ENCODE peak calls at places on chromosomes 2 and 18, in nine cellular contexts. T, N, X, H, B, L, E, G and J are unnamed samples.

GRCh38 chr18:23531912-23532311 is 28.6 kb downstream of the RMC1 start:
- DNase-seq in E (no peak), X (no peak), G (no peak), N (no peak), H (no peak), B (no peak), T (no peak), L (no peak), J (no peak)

GRCh38 chr2:33371304-33372090 is 105.0 kb upstream of the RASGRP3 start:
- DNase-seq in T (no peak), E (no peak), N (no peak), L (no peak), B (no peak), G (no peak), X (no peak), H (no peak), J (no peak)

GRCh38 chr2:30763151-30763660 is 44.0 kb downstream of the CAPN13 start:
- DNase-seq in G (no peak), T (no peak), E (no peak), X (no peak), L (peak; percentile 73), H (no peak), B (peak; percentile 58), N (no peak), J (no peak)

GRCh38 chr2:201353116-201353515 is 4.0 kb downstream of the FLACC1 start:
- DNase-seq in B (no peak), G (no peak), N (no peak), T (no peak), L (no peak), E (no peak), X (no peak), H (no peak), J (no peak)

GRCh38 chr2:43542285-43542933 is 53.4 kb downstream of the THADA start:
- DNase-seq in X (no peak), T (no peak), N (peak; percentile 56), L (peak; percentile 52), B (no peak), E (no peak), G (peak; percentile 40), H (peak; percentile 27), J (peak; percentile 69)

GRCh38 chr2:173678186-173678585 is 287.0 kb downstream of the SP3 start:
- DNase-seq in N (no peak), E (no peak), G (no peak), B (no peak), X (no peak), H (no peak), L (no peak), T (no peak), J (no peak)

GRCh38 chr18:31197676-31198075 is 35.0 kb upstream of the DSC1 start:
- DNase-seq in H (no peak), E (no peak), B (no peak), N (peak; percentile 34), T (no peak), L (no peak), X (no peak), G (no peak), J (no peak)

GRCh38 chr2:217929757-217930707 is 72.8 kb downstream of the TNS1 start:
- DNase-seq in H (no peak), X (no peak), T (no peak), G (no peak), L (no peak), E (peak; percentile 81), B (no peak), N (peak; percentile 68), J (no peak)

GRCh38 chr2:16774980-16775963 is 109.6 kb upstream of the CYRIA start:
- DNase-seq in X (no peak), G (no peak), H (no peak), E (no peak), L (peak; percentile 21), T (no peak), B (no peak), N (peak; percentile 15), J (no peak)

GRCh38 chr2:23843051-23843976 is 83.6 kb downstream of the ATAD2B start:
- DNase-seq in E (no peak), B (no peak), T (no peak), H (peak; percentile 28), X (no peak), L (no peak), G (no peak), N (peak; percentile 63), J (no peak)

GRCh38 chr18:76994086-76994654 is 138.4 kb downstream of the MBP start:
- DNase-seq in H (no peak), L (no peak), E (no peak), G (no peak), T (no peak), X (no peak), B (no peak), N (no peak), J (no peak)

GRCh38 chr2:217837001-217837491 is 165.7 kb downstream of the TNS1 start:
- DNase-seq in N (peak; percentile 47), E (peak; percentile 79), X (no peak), G (no peak), T (peak; percentile 88), L (peak; percentile 75), H (peak; percentile 37), B (no peak), J (peak; percentile 16)

GRCh38 chr2:118834901-118835738 is 12.3 kb downstream of the EN1 start:
- DNase-seq in T (no peak), G (no peak), X (no peak), N (no peak), B (no peak), H (no peak), L (no peak), E (no peak), J (no peak)

GRCh38 chr2:101873543-101873942 is 118.2 kb upstream of the IL1R2 start:
- DNase-seq in L (peak; percentile 9), T (no peak), H (no peak), E (no peak), G (peak; percentile 13), N (no peak), B (no peak), X (no peak), J (peak; percentile 16)

GRCh38 chr2:192194065-192194865 is 468 bp downstream of the TMEFF2 start:
- DNase-seq in B (peak; percentile 16), N (no peak), E (no peak), L (peak; percentile 40), G (peak; percentile 31), X (no peak), H (no peak), T (peak; percentile 61), J (no peak)

GRCh38 chr2:209985879-209986278 is 16.6 kb upstream of the RPE start:
- DNase-seq in B (no peak), E (no peak), N (no peak), L (no peak), G (no peak), H (no peak), T (no peak), X (no peak), J (no peak)

GRCh38 chr2:71612581-71613520 is 159.5 kb downstream of the DYSF start:
- DNase-seq in G (no peak), B (no peak), L (no peak), H (no peak), N (no peak), E (peak; percentile 22), X (peak; percentile 6), T (peak; percentile 51), J (no peak)

GRCh38 chr2:224268441-224268840 is 133.5 kb downstream of the FAM124B start:
- DNase-seq in L (peak; percentile 83), T (no peak), G (no peak), X (no peak), E (no peak), N (peak; percentile 93), B (no peak), H (no peak), J (no peak)

GRCh38 chr18:67916142-67916541 is 399.6 kb upstream of the DSEL start:
- DNase-seq in H (no peak), G (no peak), X (no peak), T (no peak), B (no peak), L (peak; percentile 6), E (no peak), N (no peak), J (no peak)

GRCh38 chr2:27651056-27651455 is 12.4 kb downstream of the SUPT7L start:
- DNase-seq in X (no peak), N (peak; percentile 49), H (no peak), E (no peak), B (no peak), T (no peak), L (no peak), G (no peak), J (no peak)

GRCh38 chr2:47488870-47489584 is 86.1 kb downstream of the MSH2 start:
- DNase-seq in L (peak; percentile 79), X (no peak), N (peak; percentile 93), G (peak; percentile 67), E (no peak), B (no peak), H (peak; percentile 63), T (no peak), J (peak; percentile 57)

GRCh38 chr2:10064932-10065682 is 15.1 kb downstream of the CYS1 start:
- DNase-seq in X (no peak), L (no peak), T (no peak), H (no peak), B (no peak), N (no peak), G (no peak), E (no peak), J (no peak)

GRCh38 chr2:126527836-126528490 is 128.0 kb upstream of the GYPC start:
- DNase-seq in H (peak; percentile 4), L (peak; percentile 47), N (peak; percentile 38), G (peak; percentile 26), E (peak; percentile 38), B (peak; percentile 7), T (no peak), X (peak; percentile 35), J (peak; percentile 29)

GRCh38 chr2:118530976-118531375 is 316.5 kb downstream of the EN1 start:
- DNase-seq in N (no peak), G (no peak), B (peak; percentile 20), E (no peak), H (peak; percentile 27), T (no peak), X (no peak), L (peak; percentile 19), J (no peak)

GRCh38 chr2:189298038-189298437 is 118.5 kb upstream of the COL5A2 start:
- DNase-seq in H (no peak), T (no peak), L (peak; percentile 62), G (no peak), X (no peak), N (peak; percentile 27), B (no peak), E (no peak), J (no peak)

GRCh38 chr2:135916232-135916631 is 40.0 kb upstream of the MCM6 start:
- DNase-seq in B (no peak), T (no peak), X (no peak), H (no peak), E (no peak), L (peak; percentile 26), G (peak; percentile 14), N (peak; percentile 35), J (peak; percentile 66)

GRCh38 chr2:37852585-37853014 is 72.5 kb upstream of the RMDN2 start:
- DNase-seq in X (no peak), T (no peak), G (no peak), L (no peak), N (no peak), E (no peak), B (no peak), H (no peak), J (no peak)

GRCh38 chr2:145012806-145013205 is 492.9 kb upstream of the ZEB2 start:
- DNase-seq in G (no peak), L (no peak), H (no peak), E (no peak), N (no peak), T (no peak), B (no peak), X (no peak), J (no peak)

GRCh38 chr2:233421091-233421816 is 67.0 kb downstream of the DGKD start:
- DNase-seq in X (no peak), H (no peak), B (no peak), G (no peak), N (no peak), T (peak; percentile 48), E (peak; percentile 15), L (no peak), J (no peak)

GRCh38 chr2:95351080-95351915 is 51.2 kb upstream of the FAHD2A start:
- DNase-seq in N (no peak), H (no peak), L (no peak), X (peak; percentile 8), E (no peak), G (no peak), T (peak; percentile 40), B (no peak), J (no peak)

GRCh38 chr2:135149251-135149650 is 97.2 kb downstream of the RAB3GAP1 start:
- DNase-seq in X (no peak), H (peak; percentile 5), G (no peak), N (peak; percentile 79), B (no peak), T (no peak), L (peak; percentile 31), E (no peak), J (no peak)